ENCODE peak calls at places on chromosomes 2 and 18, in six cellular contexts. One of them, this sample, is unnamed.

GRCh38 chr2:14401838-14402237 is 230.7 kb upstream of the LRATD1 start:
- DNase-seq in breast epithelium: no peak
- DNase-seq in GM20000: no peak
- DNase-seq in aorta: no peak
- DNase-seq in EL: no peak
- DNase-seq in CD4-positive, CD25-positive, alpha-beta regulatory T cell: no peak
- DNase-seq in this sample: no peak

GRCh38 chr2:33671198-33671597 is 72.1 kb upstream of the FAM98A start:
- DNase-seq in EL: no peak
- DNase-seq in GM20000: no peak
- DNase-seq in aorta: no peak
- DNase-seq in CD4-positive, CD25-positive, alpha-beta regulatory T cell: no peak
- DNase-seq in breast epithelium: no peak
- DNase-seq in this sample: no peak

GRCh38 chr18:27750014-27750413 is 426.9 kb downstream of the CDH2 start:
- DNase-seq in CD4-positive, CD25-positive, alpha-beta regulatory T cell: no peak
- DNase-seq in GM20000: peak
- DNase-seq in EL: peak
- DNase-seq in breast epithelium: no peak
- DNase-seq in aorta: no peak
- DNase-seq in this sample: no peak

GRCh38 chr18:6885992-6886823 is 156.7 kb downstream of the ARHGAP28 start:
- DNase-seq in breast epithelium: no peak
- DNase-seq in EL: peak
- DNase-seq in aorta: no peak
- DNase-seq in CD4-positive, CD25-positive, alpha-beta regulatory T cell: no peak
- DNase-seq in GM20000: peak
- DNase-seq in this sample: no peak

GRCh38 chr2:46985512-46985911 is 69.9 kb upstream of the MCFD2 start:
- DNase-seq in CD4-positive, CD25-positive, alpha-beta regulatory T cell: no peak
- DNase-seq in EL: peak
- DNase-seq in breast epithelium: no peak
- DNase-seq in GM20000: no peak
- DNase-seq in aorta: peak
- DNase-seq in this sample: no peak

GRCh38 chr2:177314194-177314593 is 49.7 kb upstream of the NFE2L2 start:
- DNase-seq in CD4-positive, CD25-positive, alpha-beta regulatory T cell: no peak
- DNase-seq in breast epithelium: no peak
- DNase-seq in EL: no peak
- DNase-seq in aorta: no peak
- DNase-seq in GM20000: no peak
- DNase-seq in this sample: no peak

GRCh38 chr2:85537600-85538506 is 1.1 kb upstream of the MAT2A start:
- DNase-seq in breast epithelium: peak
- DNase-seq in CD4-positive, CD25-positive, alpha-beta regulatory T cell: peak
- DNase-seq in EL: peak
- DNase-seq in aorta: peak
- DNase-seq in GM20000: peak
- DNase-seq in this sample: no peak

GRCh38 chr2:216742411-216742810 is 47.1 kb upstream of the IGFBP5 start:
- DNase-seq in aorta: no peak
- DNase-seq in CD4-positive, CD25-positive, alpha-beta regulatory T cell: no peak
- DNase-seq in breast epithelium: no peak
- DNase-seq in EL: no peak
- DNase-seq in GM20000: no peak
- DNase-seq in this sample: no peak

GRCh38 chr2:80499095-80499494 is 194.5 kb upstream of the LRRTM1 start:
- DNase-seq in EL: peak
- DNase-seq in CD4-positive, CD25-positive, alpha-beta regulatory T cell: no peak
- DNase-seq in aorta: no peak
- DNase-seq in breast epithelium: no peak
- DNase-seq in GM20000: no peak
- DNase-seq in this sample: peak

GRCh38 chr2:44553456-44553855 is 191.7 kb downstream of the CAMKMT start:
- DNase-seq in breast epithelium: no peak
- DNase-seq in GM20000: no peak
- DNase-seq in CD4-positive, CD25-positive, alpha-beta regulatory T cell: no peak
- DNase-seq in EL: peak
- DNase-seq in aorta: no peak
- DNase-seq in this sample: no peak

GRCh38 chr2:20438334-20439192 is 8.3 kb upstream of the RHOB start:
- DNase-seq in CD4-positive, CD25-positive, alpha-beta regulatory T cell: no peak
- DNase-seq in breast epithelium: no peak
- DNase-seq in EL: peak
- DNase-seq in GM20000: no peak
- DNase-seq in aorta: no peak
- DNase-seq in this sample: no peak

GRCh38 chr2:153287109-153287801 is 191.3 kb downstream of the RPRM start:
- DNase-seq in EL: no peak
- DNase-seq in CD4-positive, CD25-positive, alpha-beta regulatory T cell: no peak
- DNase-seq in breast epithelium: no peak
- DNase-seq in GM20000: peak
- DNase-seq in aorta: no peak
- DNase-seq in this sample: no peak

GRCh38 chr2:126639276-126639675 is 16.7 kb upstream of the GYPC start:
- DNase-seq in breast epithelium: no peak
- DNase-seq in aorta: no peak
- DNase-seq in GM20000: no peak
- DNase-seq in EL: no peak
- DNase-seq in CD4-positive, CD25-positive, alpha-beta regulatory T cell: no peak
- DNase-seq in this sample: no peak

GRCh38 chr2:86675611-86676015 is 44.5 kb upstream of the RMND5A start:
- DNase-seq in EL: no peak
- DNase-seq in aorta: no peak
- DNase-seq in GM20000: no peak
- DNase-seq in breast epithelium: no peak
- DNase-seq in CD4-positive, CD25-positive, alpha-beta regulatory T cell: peak
- DNase-seq in this sample: no peak